ENCODE peak calls at places on chromosomes 5 and 9, in four cellular contexts. Q is cardiac fibroblast; A is activated naive CD8-positive, alpha-beta T cell treated with anti-CD3 and anti-CD28 coated beads for 36 hours; C is activated naive CD4-positive, alpha-beta T cell treated with Interleukin-2 at 50 U/mL for 16 hours. B is an unnamed sample.
A peak's percentile ranks its signal among the peaks of the same experiment; 100 is the strongest.

GRCh38 chr5:177596775-177597238 is 3.1 kb upstream of the B4GALT7 start:
- DNase-seq in A (no peak), C (no peak), Q (no peak), B (no peak)

GRCh38 chr5:41617843-41618515 is 107.6 kb upstream of the PLCXD3 start:
- DNase-seq in Q (no peak), C (no peak), A (no peak), B (no peak)

GRCh38 chr9:26125693-26126092 is 447.4 kb upstream of the TUSC1 start:
- DNase-seq in C (no peak), A (no peak), Q (no peak), B (no peak)

GRCh38 chr5:88883566-88884434 is 816 bp upstream of the MEF2C start:
- DNase-seq in Q (peak; percentile 88), A (peak; percentile 33), C (no peak), B (peak; percentile 42)

GRCh38 chr5:90844931-90845330 is 286.3 kb downstream of the ADGRV1 start:
- DNase-seq in C (no peak), A (no peak), Q (no peak), B (no peak)

GRCh38 chr9:122561446-122561845 is 8.5 kb downstream of the OR1N2 start:
- DNase-seq in C (no peak), A (no peak), Q (no peak), B (no peak)

GRCh38 chr5:98333921-98334320 is 439.5 kb upstream of the RGMB start:
- DNase-seq in A (no peak), Q (peak; percentile 49), C (no peak), B (no peak)

GRCh38 chr5:169803077-169803981 is 166.3 kb downstream of the DOCK2 start:
- DNase-seq in A (no peak), C (no peak), Q (peak; percentile 99), B (no peak)

GRCh38 chr5:171600736-171601265 is 181.4 kb downstream of the FGF18 start:
- DNase-seq in Q (no peak), A (no peak), C (no peak), B (no peak)

GRCh38 chr9:128636024-128636390 is 20.6 kb downstream of the DYNC2I2 start:
- DNase-seq in C (no peak), Q (no peak), A (no peak), B (no peak)

GRCh38 chr9:107389617-107390071 is 99.9 kb downstream of the KLF4 start:
- DNase-seq in Q (peak; percentile 50), C (no peak), A (no peak), B (no peak)

GRCh38 chr5:67678594-67678993 is 482.0 kb upstream of the CD180 start:
- DNase-seq in C (no peak), A (no peak), Q (no peak), B (no peak)

GRCh38 chr5:143402464-143403356 is 776 bp downstream of the NR3C1 start:
- DNase-seq in A (peak; percentile 61), Q (peak; percentile 65), C (peak; percentile 60), B (peak; percentile 87)

GRCh38 chr5:156755421-156756087 is 94.5 kb upstream of the PPP1R2B start:
- DNase-seq in A (no peak), C (no peak), Q (no peak), B (no peak)

GRCh38 chr5:102018690-102019089 is 277.4 kb downstream of the SLCO4C1 start:
- DNase-seq in C (no peak), A (no peak), Q (no peak), B (no peak)

GRCh38 chr5:126693806-126694205 is 83.1 kb upstream of the LMNB1 start:
- DNase-seq in A (no peak), C (no peak), Q (no peak), B (no peak)

GRCh38 chr5:51986733-51987132 is 603.5 kb downstream of the ISL1 start:
- DNase-seq in Q (no peak), C (no peak), A (no peak), B (no peak)

GRCh38 chr5:107352576-107352975 is 318.2 kb downstream of the EFNA5 start:
- DNase-seq in C (no peak), Q (no peak), A (no peak), B (no peak)

GRCh38 chr9:123318192-123318591 is 37.8 kb upstream of the CRB2 start:
- DNase-seq in C (no peak), Q (no peak), A (no peak), B (peak; percentile 10)

GRCh38 chr5:145708169-145708568 is 127.0 kb downstream of the PRELID2 start:
- DNase-seq in Q (no peak), A (no peak), C (no peak), B (no peak)

GRCh38 chr9:133282454-133283238 is 7.6 kb upstream of the ABO start:
- DNase-seq in A (no peak), C (no peak), Q (no peak), B (no peak)

GRCh38 chr9:106718996-106719395 is 144.0 kb upstream of the ZNF462 start:
- DNase-seq in Q (peak; percentile 80), A (no peak), C (no peak), B (no peak)

GRCh38 chr5:27511061-27511460 is 472.7 kb upstream of the CDH9 start:
- DNase-seq in C (no peak), A (no peak), Q (no peak), B (no peak)

GRCh38 chr9:18393340-18394130 is 80.4 kb upstream of the ADAMTSL1 start:
- DNase-seq in C (no peak), A (no peak), Q (peak; percentile 98), B (no peak)

GRCh38 chr9:99666571-99666970 is 155.1 kb upstream of the NR4A3 start:
- DNase-seq in A (no peak), C (no peak), Q (peak; percentile 1), B (no peak)

GRCh38 chr5:71533142-71533541 is 54.0 kb upstream of the MCCC2 start:
- DNase-seq in C (no peak), Q (peak; percentile 76), A (no peak), B (no peak)

GRCh38 chr9:100473271-100474081 is 527 bp downstream of the TMEFF1 start:
- DNase-seq in C (peak; percentile 21), A (peak; percentile 53), Q (peak; percentile 22), B (no peak)

GRCh38 chr9:136225748-136226679 is 19.6 kb downstream of the QSOX2 start:
- DNase-seq in A (peak; percentile 67), C (peak; percentile 75), Q (peak; percentile 48), B (no peak)

B was measured in C1 segment of cervical spinal cord.